ENCODE peak calls at places on chromosomes 4 and X, in four cellular contexts. P, Z, U and C are unnamed samples.

GRCh38 chr4:112770111-112770510 is 133.2 kb downstream of the LARP7 start:
- DNase-seq in P (no peak), Z (no peak), U (peak), C (no peak)

GRCh38 chrX:120604359-120604782 is 470 bp downstream of the MCTS1 start:
- DNase-seq in P (peak), Z (no peak), U (peak), C (no peak)

GRCh38 chrX:100994352-100995281 is 25.1 kb downstream of the ARL13A start:
- DNase-seq in P (peak), Z (no peak), U (peak), C (no peak)

GRCh38 chr4:16236402-16237023 is 10.2 kb upstream of the TAPT1 start:
- DNase-seq in P (no peak), Z (no peak), U (peak), C (no peak)

GRCh38 chr4:113355550-113356371 is 306.3 kb downstream of the ANK2 start:
- DNase-seq in P (peak), Z (no peak), U (peak), C (no peak)

GRCh38 chr4:11669156-11669555 is 240.5 kb upstream of the HS3ST1 start:
- DNase-seq in P (peak), Z (no peak), U (no peak), C (no peak)

GRCh38 chr4:76803522-76803921 is 94.4 kb downstream of the SOWAHB start:
- DNase-seq in P (peak), Z (no peak), U (peak), C (no peak)

GRCh38 chr4:88005086-88005485 is 2.3 kb upstream of the PKD2 start:
- DNase-seq in P (peak), Z (no peak), U (no peak), C (no peak)

GRCh38 chrX:45324941-45325340 is 124.3 kb upstream of the DIPK2B start:
- DNase-seq in P (peak), Z (no peak), U (no peak), C (no peak)

GRCh38 chr4:132169660-132170059 is 979.4 kb upstream of the PCDH10 start:
- DNase-seq in P (no peak), Z (no peak), U (no peak), C (no peak)

GRCh38 chr4:168630445-168631187 is 133.8 kb downstream of the PALLD start:
- DNase-seq in P (peak), Z (no peak), U (no peak), C (no peak)

GRCh38 chrX:44744828-44745227 is 99.0 kb upstream of the DUSP21 start:
- DNase-seq in P (no peak), Z (no peak), U (no peak), C (no peak)

GRCh38 chrX:115372026-115372610 is 82.6 kb downstream of the LUZP4 start:
- DNase-seq in P (peak), Z (no peak), U (peak), C (no peak)

GRCh38 chr4:69092190-69092589 is 4.1 kb upstream of the UGT2B7 start:
- DNase-seq in P (peak), Z (no peak), U (no peak), C (no peak)

GRCh38 chrX:49230500-49231232 is 2.5 kb downstream of the CACNA1F start:
- DNase-seq in P (no peak), Z (no peak), U (peak), C (peak)

GRCh38 chrX:2692221-2693122 is 1.4 kb downstream of the CD99 start:
- DNase-seq in P (peak), Z (no peak), U (peak), C (no peak)

GRCh38 chr4:138911903-138912713 is 103.5 kb upstream of the NOCT start:
- DNase-seq in P (no peak), Z (no peak), U (no peak), C (no peak)

GRCh38 chr4:75916091-75916661 is 13.9 kb upstream of the PPEF2 start:
- DNase-seq in P (peak), Z (no peak), U (peak), C (peak)

GRCh38 chrX:15524417-15524816 is 23.8 kb downstream of the BMX start:
- DNase-seq in P (peak), Z (no peak), U (no peak), C (no peak)

GRCh38 chr4:123553279-123553678 is 156.7 kb downstream of the SPRY1 start:
- DNase-seq in P (no peak), Z (no peak), U (no peak), C (no peak)

GRCh38 chrX:69324851-69325250 is 159.6 kb upstream of the PJA1 start:
- DNase-seq in P (no peak), Z (no peak), U (no peak), C (no peak)

GRCh38 chrX:134369576-134369975 is 90.4 kb upstream of the HPRT1 start:
- DNase-seq in P (no peak), Z (no peak), U (no peak), C (no peak)

GRCh38 chrX:68163446-68163845 is 269.8 kb downstream of the OPHN1 start:
- DNase-seq in P (peak), Z (no peak), U (no peak), C (no peak)

GRCh38 chr4:148239406-148239805 is 202.8 kb downstream of the NR3C2 start:
- DNase-seq in P (no peak), Z (no peak), U (no peak), C (no peak)

GRCh38 chr4:153393397-153393796 is 48.9 kb downstream of the MND1 start:
- DNase-seq in P (peak), Z (no peak), U (peak), C (no peak)

GRCh38 chr4:76753814-76754213 is 144.1 kb downstream of the SOWAHB start:
- DNase-seq in P (peak), Z (no peak), U (no peak), C (no peak)

GRCh38 chrX:135410861-135411627 is 10.7 kb upstream of the SMIM10L2A start:
- DNase-seq in P (no peak), Z (no peak), U (peak), C (no peak)

GRCh38 chr4:121950680-121951569 is 935 bp downstream of the TRPC3 start:
- DNase-seq in P (peak), Z (no peak), U (peak), C (peak)

GRCh38 chr4:134544303-134544761 is 342.7 kb upstream of the PABPC4L start:
- DNase-seq in P (no peak), Z (no peak), U (peak), C (no peak)

GRCh38 chrX:139543920-139544319 is 13.4 kb downstream of the F9 start:
- DNase-seq in P (no peak), Z (no peak), U (no peak), C (no peak)

GRCh38 chrX:136639506-136640176 is 8.3 kb upstream of the CD40LG start:
- DNase-seq in P (no peak), Z (no peak), U (no peak), C (no peak)

GRCh38 chr4:172546782-172547181 is 621.8 kb upstream of the GALNT7 start:
- DNase-seq in P (no peak), Z (no peak), U (no peak), C (no peak)

GRCh38 chr4:153988446-153988845 is 199.6 kb upstream of the SFRP2 start:
- DNase-seq in P (no peak), Z (no peak), U (no peak), C (no peak)

GRCh38 chr4:132958457-132959263 is 190.4 kb upstream of the PCDH10 start:
- DNase-seq in P (no peak), Z (no peak), U (no peak), C (no peak)

GRCh38 chrX:154411981-154412340 is 622 bp downstream of the TAFAZZIN start:
- DNase-seq in P (peak), Z (no peak), U (peak), C (peak)

GRCh38 chr4:105306158-105306781 is 159.6 kb downstream of the TET2 start:
- DNase-seq in P (no peak), Z (no peak), U (no peak), C (no peak)

GRCh38 chr4:137203601-137204000 is 328.7 kb downstream of the PCDH18 start:
- DNase-seq in P (peak), Z (no peak), U (no peak), C (no peak)

GRCh38 chr4:75118739-75119138 is 185.8 kb downstream of the PARM1 start:
- DNase-seq in P (no peak), Z (no peak), U (no peak), C (no peak)

GRCh38 chrX:88613338-88613737 is 133.7 kb upstream of the CPXCR1 start:
- DNase-seq in P (no peak), Z (no peak), U (peak), C (peak)

DNA sequence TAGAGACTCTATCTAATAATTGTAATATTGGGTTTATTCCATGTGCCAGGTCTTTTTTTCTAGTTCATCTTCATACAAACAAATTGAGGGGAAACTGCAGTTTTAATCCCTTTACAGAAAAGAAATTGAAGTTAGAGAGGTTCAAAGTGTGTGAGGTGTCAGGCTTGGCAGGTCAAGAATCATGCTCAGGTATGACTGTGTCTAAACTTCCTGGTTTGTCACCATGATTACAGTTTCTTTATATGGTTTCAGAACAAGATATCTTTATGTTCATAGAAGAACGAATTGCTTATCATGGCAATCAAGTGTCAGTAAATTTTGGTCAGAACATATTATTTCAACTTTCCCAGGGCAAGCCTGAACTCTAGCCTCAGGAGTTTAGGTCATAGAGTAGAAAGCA is 460.4 kb downstream of the RAPGEF2 start:
- DNase-seq in P (no peak), Z (no peak), U (no peak), C (no peak)
- H4K5ac ChIP-seq in P (no peak), Z (no peak), U (no peak), C (no peak)

GRCh38 chr4:8817813-8818062 is 53.9 kb downstream of the HMX1 start:
- DNase-seq in P (no peak), Z (no peak), U (no peak), C (no peak)
- H2BK15ac ChIP-seq in P (no peak), Z (no peak), U (no peak), C (no peak)

GRCh38 chr4:6986067-6986780 is 56.9 kb upstream of the TADA2B start:
- DNase-seq in P (peak), Z (no peak), U (peak), C (no peak)
- H3K18ac ChIP-seq in P (peak), Z (peak), U (peak), C (no peak)

GRCh38 chrX:103398321-103398937 is 22.1 kb downstream of the BEX3 start:
- DNase-seq in P (peak), Z (no peak), U (no peak), C (no peak)
- H4K5ac ChIP-seq in P (peak), Z (no peak), U (no peak), C (no peak)

GRCh38 chr4:1348014-1348513 is 1.1 kb downstream of the UVSSA start:
- DNase-seq in P (no peak), Z (no peak), U (no peak), C (no peak)

GRCh38 chr4:1344696-1345095 is 2.3 kb upstream of the UVSSA start:
- DNase-seq in P (peak), Z (no peak), U (no peak), C (no peak)

GRCh38 chr4:1346781-1347409 is at the start of gene UVSSA:
- DNase-seq in P (peak), Z (peak), U (peak), C (peak)

GRCh38 chr4:1347410-1347864 is 429 bp downstream of the UVSSA start:
- DNase-seq in P (peak), Z (no peak), U (peak), C (peak)

GRCh38 chr4:1345905-1346780 is 865 bp upstream of the UVSSA start:
- DNase-seq in P (peak), Z (no peak), U (peak), C (peak)
- H2BK15ac ChIP-seq in P (no peak), Z (no peak), U (no peak), C (no peak)

GRCh38 chr4:3433138-3433869 is 8.5 kb upstream of the HGFAC start:
- DNase-seq in P (no peak), Z (no peak), U (no peak), C (no peak)
- H3K18ac ChIP-seq in P (no peak), Z (no peak), U (no peak), C (no peak)

DNA sequence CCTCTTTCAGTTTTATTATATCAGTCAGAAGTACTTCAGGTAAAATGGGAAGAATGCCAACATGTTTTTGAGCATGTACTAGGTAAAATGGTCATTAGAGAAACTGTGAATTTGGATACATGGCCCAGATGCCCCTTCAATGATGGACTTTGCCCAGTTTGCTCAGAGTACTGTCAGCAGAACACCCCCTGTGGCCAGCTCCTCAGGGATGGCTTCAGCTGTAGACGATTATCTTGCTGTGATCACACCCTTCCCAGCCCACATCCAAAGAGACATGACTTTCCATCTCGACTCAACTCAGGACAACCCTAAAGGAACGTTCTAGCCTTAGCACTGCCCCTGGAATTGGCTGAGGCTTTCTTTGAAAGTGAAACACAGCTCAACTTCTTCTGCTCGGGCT is 439.1 kb downstream of the PACRGL start:
- DNase-seq in P (no peak), Z (no peak), U (no peak), C (no peak)
- H4K5ac ChIP-seq in P (no peak), Z (no peak), U (no peak), C (no peak)